ENCODE peak calls at places on chromosomes 7 and 10, in eight cellular contexts. D, Y, F, T, C, M, S and B are unnamed samples.

GRCh38 chr10:29896053-29896452 is 163.3 kb downstream of the JCAD start:
- DNase-seq in S (no peak), M (peak), T (no peak), D (no peak), Y (no peak), F (no peak), C (no peak), B (no peak)

GRCh38 chr7:372939-373791 is 83.2 kb downstream of the FOXL3 start:
- DNase-seq in C (peak), D (no peak), F (no peak), Y (no peak), S (no peak), T (peak), M (no peak), B (no peak)

GRCh38 chr7:139242741-139243281 is 11.8 kb downstream of the UBN2 start:
- DNase-seq in M (peak), D (no peak), Y (peak), C (no peak), T (no peak), S (no peak), F (no peak), B (no peak)

GRCh38 chr7:148871551-148871950 is 12.5 kb downstream of the EZH2 start:
- DNase-seq in D (no peak), C (no peak), S (no peak), M (no peak), F (no peak), T (no peak), Y (no peak), B (no peak)

GRCh38 chr7:157573244-157573643 is 236.4 kb downstream of the DNAJB6 start:
- DNase-seq in D (no peak), M (no peak), S (no peak), T (no peak), Y (no peak), C (no peak), F (no peak), B (no peak)

GRCh38 chr7:43906327-43907010 is at the start of gene URGCP:
- DNase-seq in M (peak), T (peak), F (peak), C (peak), D (peak), Y (peak), S (peak), B (peak)

GRCh38 chr7:139004321-139005075 is 23.3 kb upstream of the KIAA1549 start:
- DNase-seq in D (no peak), Y (no peak), F (no peak), S (no peak), C (no peak), T (no peak), M (no peak), B (no peak)

GRCh38 chr10:113126506-113127192 is 176.6 kb downstream of the TCF7L2 start:
- DNase-seq in T (peak), M (peak), C (peak), D (peak), S (peak), F (peak), Y (peak), B (peak)

GRCh38 chr7:106110238-106110560 is 1.9 kb downstream of the SYPL1 start:
- DNase-seq in D (no peak), T (no peak), C (no peak), Y (no peak), F (no peak), M (no peak), S (no peak), B (no peak)

GRCh38 chr7:81767883-81768282 is 2.0 kb downstream of the HGF start:
- DNase-seq in Y (no peak), D (no peak), S (no peak), M (peak), C (no peak), F (no peak), T (no peak), B (no peak)

GRCh38 chr10:119761106-119761505 is 35.3 kb downstream of the INPP5F start:
- DNase-seq in F (no peak), S (no peak), T (no peak), D (no peak), Y (peak), C (no peak), M (peak), B (no peak)

GRCh38 chr7:139570119-139570518 is 46.6 kb downstream of the CLEC2L start:
- DNase-seq in F (peak), S (no peak), Y (no peak), T (no peak), D (no peak), C (peak), M (no peak), B (no peak)

GRCh38 chr7:117673839-117674238 is 194.0 kb downstream of the CFTR start:
- DNase-seq in M (peak), S (peak), T (no peak), C (no peak), F (peak), Y (no peak), D (no peak), B (no peak)